ENCODE peak calls at places on chromosomes 13 and 19, in four cellular contexts. U is sigmoid colon, I is breast epithelium, P is GM12878. G is an unnamed sample.

GRCh38 chr19:42280761-42281174 is 11.7 kb downstream of the CIC start:
- DNase-seq in U (no peak), I (no peak), P (no peak), G (no peak)

GRCh38 chr13:28719656-28720055 is 886 bp upstream of the SLC46A3 start:
- DNase-seq in U (no peak), I (no peak), P (no peak), G (no peak)

GRCh38 chr13:20702530-20702929 is 969 bp upstream of the IL17D start:
- DNase-seq in U (no peak), I (no peak), P (no peak), G (no peak)

GRCh38 chr19:47228168-47228936 is 2.6 kb downstream of the BBC3 start:
- DNase-seq in U (peak; percentile 85), I (peak; percentile 80), P (no peak), G (no peak)

GRCh38 chr19:55319786-55320185 is 5.4 kb downstream of the TMEM150B start:
- DNase-seq in U (no peak), I (no peak), P (no peak), G (no peak)

GRCh38 chr19:5030136-5030820 is 61.4 kb downstream of the KDM4B start:
- DNase-seq in U (no peak), I (no peak), P (no peak), G (no peak)

GRCh38 chr13:34627905-34628682 is 314.0 kb upstream of the NBEA start:
- DNase-seq in U (no peak), I (no peak), P (no peak), G (no peak)

GRCh38 chr13:112653821-112654220 is 36.0 kb upstream of the ATP11A start:
- DNase-seq in U (no peak), I (no peak), P (no peak), G (no peak)

GRCh38 chr13:100130092-100130491 is 41.2 kb downstream of the PCCA start:
- DNase-seq in U (no peak), I (no peak), P (no peak), G (no peak)

GRCh38 chr19:33024398-33024797 is 40.3 kb downstream of the RHPN2 start:
- DNase-seq in U (no peak), I (peak; percentile 35), P (no peak), G (no peak)

GRCh38 chr19:1223018-1223855 is 14.6 kb downstream of the CBARP start:
- DNase-seq in U (no peak), I (no peak), P (no peak), G (peak; percentile 88)

GRCh38 chr19:30349131-30349730 is 23.0 kb upstream of the ZNF536 start:
- DNase-seq in U (peak; percentile 20), I (no peak), P (no peak), G (no peak)

GRCh38 chr13:24153979-24154378 is 6.5 kb upstream of the SPATA13 start:
- DNase-seq in U (no peak), I (no peak), P (no peak), G (no peak)
- TF ChIP-seq POLR2AphosphoS5 in U (no peak), I (no peak), P (no peak), G (no peak)

GRCh38 chr19:53865918-53866696 is 1.6 kb upstream of the MYADM start:
- DNase-seq in U (peak; percentile 91), I (peak; percentile 62), P (no peak), G (no peak)
- TF ChIP-seq POLR2AphosphoS5 in U (peak; percentile 80), I (no peak), P (no peak), G (no peak)

DNA sequence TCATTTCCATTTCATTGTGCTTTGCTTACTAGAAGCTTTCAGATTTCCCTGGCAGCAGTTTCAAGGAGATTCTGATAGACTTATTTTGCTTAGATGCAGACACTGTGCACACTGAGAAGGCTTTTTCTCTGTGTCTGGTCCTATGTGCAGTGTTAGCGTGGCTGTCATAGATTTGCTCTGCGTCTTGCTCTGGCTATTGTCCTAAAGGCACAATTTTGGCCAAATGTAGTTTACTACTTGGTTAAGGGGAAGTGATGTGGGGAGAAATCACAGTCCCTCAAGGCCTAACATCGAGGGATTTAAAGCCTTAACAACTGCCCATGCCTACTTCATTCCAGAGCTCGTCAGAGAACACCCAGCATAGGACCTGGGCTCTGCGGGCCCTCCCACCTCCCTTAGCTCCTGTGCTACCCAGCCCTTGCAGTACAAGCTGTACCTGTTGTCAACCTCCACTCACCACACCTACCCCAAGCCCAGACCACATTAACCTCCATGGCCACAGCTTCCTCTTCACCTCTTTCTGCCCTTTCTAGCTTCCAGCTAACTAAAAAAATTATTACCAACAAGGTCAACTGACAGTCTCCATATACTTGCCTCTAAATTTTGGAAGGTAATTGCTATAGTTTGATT is 38.9 kb upstream of the KATNAL1 start:
- DNase-seq in U (no peak), I (peak; percentile 44), P (peak; percentile 64), G (peak; percentile 32)
- TF ChIP-seq POLR2AphosphoS5 in U (peak; percentile 11), I (peak; percentile 49), P (no peak), G (no peak)

DNA sequence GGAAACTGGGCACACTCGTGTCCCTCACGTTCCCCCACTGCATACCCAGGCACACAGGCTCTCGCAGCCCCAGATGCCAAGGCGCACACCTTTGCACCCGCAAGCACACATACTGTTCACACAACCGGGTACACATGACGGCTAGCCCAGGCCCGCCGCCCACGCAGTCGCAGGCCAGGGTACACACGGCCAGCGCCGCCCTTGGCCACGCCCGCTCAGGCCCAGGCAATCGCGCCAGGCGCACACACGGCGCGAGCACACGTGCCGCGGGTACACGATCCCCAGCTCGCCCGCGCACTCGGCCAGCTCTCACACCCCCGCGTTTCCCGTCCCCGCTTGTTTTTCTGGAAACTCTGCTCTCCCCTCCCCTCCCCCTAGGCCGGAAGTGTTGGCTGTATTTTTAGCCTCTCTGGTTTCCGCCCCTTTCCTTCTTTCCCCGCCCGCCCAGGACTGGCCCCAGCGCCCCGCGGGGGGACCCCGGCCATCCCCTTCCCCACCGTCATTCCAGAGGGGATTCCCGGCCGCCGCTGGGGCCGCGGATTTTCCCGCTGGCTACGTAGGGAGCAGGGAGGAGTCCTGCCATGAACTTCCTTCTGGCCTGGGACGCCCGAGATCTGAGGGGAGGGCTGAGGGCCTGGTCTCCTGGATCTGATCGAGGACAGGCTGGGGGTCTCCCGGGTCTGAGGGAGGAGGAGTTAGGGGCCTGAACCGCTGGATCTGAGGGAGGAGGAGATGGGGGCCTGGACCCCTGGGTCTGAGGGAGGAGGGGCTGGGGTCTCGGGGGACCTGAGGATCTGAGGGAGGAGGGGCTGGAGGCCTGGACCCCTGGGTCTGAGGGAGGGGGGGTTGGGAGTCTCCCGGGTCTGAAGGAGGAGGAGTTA is 4.0 kb upstream of the ZFP36 start:
- DNase-seq in U (peak; percentile 97), I (peak; percentile 95), P (peak; percentile 78), G (peak; percentile 58)
- TF ChIP-seq POLR2AphosphoS5 in U (peak; percentile 83), I (peak; percentile 90), P (peak; percentile 51), G (peak; percentile 30)

DNA sequence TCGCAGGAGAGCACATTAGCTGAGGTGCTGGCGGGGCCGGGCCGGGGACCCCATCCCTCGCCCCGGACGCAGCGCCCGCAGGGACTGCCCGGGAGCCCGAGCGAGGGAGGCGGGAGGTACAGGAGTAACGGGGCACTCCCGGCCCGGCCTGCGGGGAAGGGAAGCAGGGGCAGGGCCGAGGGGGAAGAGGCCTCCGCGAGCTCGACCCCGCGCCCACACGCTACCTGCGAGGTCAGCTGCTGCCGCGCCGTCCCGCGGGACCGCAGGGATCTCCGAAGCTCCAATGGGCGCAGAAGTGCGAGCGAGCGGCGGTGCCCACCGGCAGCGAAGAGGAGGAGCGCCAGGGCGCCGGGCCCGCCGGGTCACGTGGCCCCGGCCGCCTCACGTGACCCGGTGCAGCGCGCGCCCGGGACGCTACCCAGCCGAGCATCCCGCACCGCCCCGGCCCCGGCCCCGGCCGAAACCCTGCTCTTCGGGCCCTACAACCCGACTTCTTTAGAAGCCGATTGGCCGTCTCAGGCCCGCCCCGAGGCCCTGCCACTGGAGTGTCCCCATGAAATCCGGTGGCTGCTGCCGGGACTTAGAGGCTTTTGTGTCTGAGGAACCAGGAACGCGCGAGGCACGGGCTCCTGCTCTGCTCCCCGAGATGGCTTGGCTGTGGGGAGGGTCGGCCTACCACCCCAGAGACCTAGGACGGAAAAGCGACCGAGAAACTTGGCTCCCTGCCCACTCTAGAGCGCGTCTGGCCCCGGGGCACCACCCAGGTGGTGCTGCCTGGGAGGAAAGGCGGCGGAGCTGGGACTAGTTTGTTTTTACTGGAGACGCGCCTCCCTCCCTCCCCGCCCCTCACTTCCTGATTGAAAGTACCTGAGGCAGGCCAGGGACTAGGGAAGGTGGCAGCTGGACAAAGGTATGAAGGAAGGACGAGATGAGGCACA is at the start of gene RCBTB1:
- DNase-seq in U (peak; percentile 79), I (peak; percentile 66), P (no peak), G (peak; percentile 96)
- TF ChIP-seq POLR2AphosphoS5 in U (peak; percentile 75), I (no peak), P (peak; percentile 30), G (no peak)

DNA sequence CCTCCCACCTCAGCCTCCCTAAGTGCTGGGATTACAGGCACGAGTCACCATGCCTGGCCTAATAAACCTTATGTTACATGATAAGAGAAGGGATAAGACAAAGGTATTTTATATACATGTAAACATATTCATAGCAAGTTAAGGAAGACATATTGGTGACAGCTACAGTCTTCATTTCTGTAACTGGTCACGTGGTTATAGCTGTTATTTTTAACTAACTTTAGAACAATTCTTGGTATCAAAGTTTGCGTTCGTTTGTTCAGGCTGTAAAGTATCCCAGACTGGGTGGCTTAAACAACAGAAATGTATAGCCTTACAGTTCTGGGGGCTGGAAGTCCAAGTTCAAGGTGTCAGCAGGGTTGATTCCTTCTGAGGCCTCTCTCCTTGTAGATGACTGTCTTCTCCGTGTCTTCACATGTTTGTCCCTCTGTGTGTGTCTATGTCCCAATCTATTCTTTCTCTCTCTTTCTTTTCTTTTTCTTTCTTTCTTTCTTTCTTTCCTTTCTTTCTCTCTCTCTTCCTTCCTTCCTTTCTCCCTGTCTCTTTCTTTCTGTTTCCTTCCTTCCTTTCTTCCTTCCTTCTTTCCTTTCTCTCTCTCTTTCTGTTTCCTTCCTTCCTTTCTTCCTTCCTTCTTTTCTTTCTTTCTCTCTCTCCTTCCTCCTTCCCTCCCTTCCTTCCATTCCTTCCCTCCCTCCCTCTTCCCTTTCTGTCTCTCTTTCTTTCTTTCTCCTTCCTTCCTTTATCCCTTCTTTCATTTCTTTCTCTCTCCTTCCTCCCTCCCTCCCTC is 7.6 kb downstream of the ACTL9 start:
- DNase-seq in U (no peak), I (no peak), P (no peak), G (no peak)
- TF ChIP-seq POLR2AphosphoS5 in U (no peak), I (no peak), P (no peak), G (no peak)

GRCh38 chr19:2274185-2274711 is 7.7 kb downstream of the PEAK3 start:
- DNase-seq in U (no peak), I (no peak), P (no peak), G (no peak)

GRCh38 chr19:2273356-2274184 is 8.4 kb downstream of the PEAK3 start:
- DNase-seq in U (peak; percentile 86), I (no peak), P (peak; percentile 65), G (peak; percentile 97)

GRCh38 chr19:2275588-2276428 is 6.2 kb downstream of the PEAK3 start:
- DNase-seq in U (no peak), I (no peak), P (no peak), G (no peak)

GRCh38 chr19:2276429-2276989 is 5.5 kb downstream of the PEAK3 start:
- DNase-seq in U (no peak), I (no peak), P (no peak), G (no peak)

DNA sequence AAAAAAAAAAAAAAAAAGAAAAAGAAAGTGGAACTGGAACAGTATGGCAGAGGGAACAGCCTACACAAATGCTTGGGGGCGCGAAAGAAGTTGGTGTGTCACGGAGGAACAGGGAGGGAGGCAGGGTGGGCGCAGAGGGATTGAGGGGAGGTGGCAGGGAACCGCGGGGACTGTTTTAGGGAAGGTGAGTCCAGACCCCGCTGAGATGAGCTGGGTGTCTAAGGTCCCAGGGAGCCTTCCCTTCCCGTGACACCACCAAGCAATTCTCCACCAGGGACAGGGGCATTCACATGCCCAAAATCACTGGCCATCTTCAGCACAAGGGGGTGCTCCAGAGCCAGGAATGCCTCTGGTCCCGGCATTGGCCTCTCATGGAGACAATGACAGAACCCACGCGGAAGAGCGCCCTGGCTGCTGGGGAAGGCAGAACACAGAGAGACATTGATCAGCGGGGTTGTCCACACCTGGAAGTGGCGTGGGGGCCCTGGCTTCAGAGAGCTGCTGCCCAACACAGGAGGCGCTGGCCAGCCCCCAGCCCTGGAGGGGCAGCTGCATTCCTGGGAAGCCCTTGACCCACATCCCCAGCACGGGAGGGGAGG is 6.9 kb downstream of the PEAK3 start:
- DNase-seq in U (peak; percentile 83), I (peak; percentile 48), P (no peak), G (no peak)
- TF ChIP-seq POLR2AphosphoS5 in U (peak; percentile 16), I (no peak), P (peak; percentile 76), G (peak; percentile 64)